ENCODE peak calls at places on chromosomes 13 and 19, in five cellular contexts. S, P, Y, I and C are unnamed samples.

GRCh38 chr19:19746286-19747213 is 13.6 kb upstream of the ZNF14 start:
- DNase-seq in S (no peak), Y (no peak), I (no peak), P (no peak), C (no peak)

GRCh38 chr13:24141333-24141910 is 19.1 kb upstream of the SPATA13 start:
- DNase-seq in I (no peak), S (no peak), P (no peak), Y (no peak), C (no peak)

GRCh38 chr13:42377640-42378382 is 105.9 kb downstream of the AKAP11 start:
- DNase-seq in Y (no peak), S (no peak), I (no peak), P (no peak), C (no peak)

GRCh38 chr13:58960909-58961308 is 1202.8 kb downstream of the DIAPH3 start:
- DNase-seq in P (no peak), Y (no peak), I (no peak), S (no peak), C (no peak)

GRCh38 chr19:51342631-51343569 is 961 bp upstream of the VSIG10L start:
- DNase-seq in S (no peak), Y (no peak), I (no peak), P (no peak), C (no peak)

GRCh38 chr19:51366999-51367564 is 894 bp upstream of the ETFB start:
- DNase-seq in Y (no peak), I (peak), P (no peak), S (peak), C (no peak)

GRCh38 chr19:5397804-5398692 is 57.2 kb upstream of the ZNRF4 start:
- DNase-seq in S (peak), I (no peak), Y (no peak), P (no peak), C (no peak)

GRCh38 chr19:34109596-34109995 is 62.7 kb upstream of the LSM14A start:
- DNase-seq in Y (no peak), I (no peak), S (no peak), P (no peak), C (no peak)

GRCh38 chr19:8204961-8205360 is 4.2 kb upstream of the CERS4 start:
- DNase-seq in I (no peak), P (no peak), Y (no peak), S (no peak), C (no peak)

GRCh38 chr13:51221674-51222509 is at the start of gene FAM124A:
- DNase-seq in P (peak), Y (peak), I (peak), S (peak), C (peak)

GRCh38 chr13:98632971-98633370 is 56.1 kb upstream of the STK24 start:
- DNase-seq in S (no peak), I (no peak), P (no peak), Y (no peak), C (peak)

GRCh38 chr19:34851277-34851804 is 75.4 kb upstream of the ZNF30 start:
- DNase-seq in P (no peak), Y (peak), S (no peak), I (no peak), C (peak)

GRCh38 chr13:29382021-29382420 is 213.5 kb downstream of the SLC7A1 start:
- DNase-seq in S (no peak), I (no peak), Y (no peak), P (no peak), C (no peak)

GRCh38 chr19:6457958-6458694 is 1.5 kb downstream of the SLC25A23 start:
- DNase-seq in P (no peak), Y (no peak), S (no peak), I (no peak), C (no peak)

GRCh38 chr19:38072776-38073411 is 151.1 kb downstream of the DPF1 start:
- DNase-seq in S (no peak), Y (no peak), P (no peak), I (no peak), C (no peak)

GRCh38 chr19:10043286-10043927 is 30.1 kb downstream of the RDH8 start:
- DNase-seq in I (no peak), S (no peak), Y (no peak), P (no peak), C (peak)

GRCh38 chr19:9070066-9070465 is 16.8 kb upstream of the OR1M1 start:
- DNase-seq in Y (no peak), S (no peak), P (no peak), I (no peak), C (no peak)

GRCh38 chr19:18520848-18521691 is 800 bp downstream of the ELL start:
- DNase-seq in S (peak), I (peak), Y (no peak), P (no peak), C (peak)

GRCh38 chr13:34038326-34039068 is 220.5 kb downstream of the RFC3 start:
- DNase-seq in I (no peak), Y (no peak), P (no peak), S (no peak), C (no peak)

GRCh38 chr13:68319384-68319783 is 1089.2 kb upstream of the PCDH9 start:
- DNase-seq in P (no peak), I (no peak), S (no peak), Y (no peak), C (no peak)